ENCODE peak calls at places on chromosomes 6 and 20, in eight cellular contexts. D is bronchial epithelial cell, X is testis, R is neural crest cell, B is fibroblast of pulmonary artery, J is lower lobe of right lung, H is HCT116, Z is foreskin fibroblast. I is an unnamed sample.

GRCh38 chr6:151808331-151809241 is 1.1 kb downstream of the ESR1 start:
- DNase-seq in R (no peak), D (no peak), Z (no peak), J (no peak), H (no peak), X (no peak), B (peak), I (no peak)

GRCh38 chr6:13717787-13718458 is 6.3 kb upstream of the RANBP9 start:
- DNase-seq in J (no peak), X (no peak), Z (no peak), D (no peak), R (no peak), B (no peak), H (no peak), I (no peak)

GRCh38 chr6:64811145-64811544 is 895.9 kb downstream of the EYS start:
- DNase-seq in H (no peak), R (no peak), B (peak), Z (no peak), D (no peak), J (no peak), X (no peak), I (no peak)

GRCh38 chr6:41059569-41059968 is 6.6 kb downstream of the APOBEC2 start:
- DNase-seq in H (no peak), D (peak), R (no peak), J (no peak), X (no peak), B (no peak), Z (peak), I (no peak)

GRCh38 chr6:31781244-31782125 is 4.4 kb upstream of the VWA7 start:
- DNase-seq in D (no peak), X (no peak), J (no peak), H (no peak), Z (no peak), R (no peak), B (no peak), I (no peak)

GRCh38 chr6:98470821-98471220 is 363.6 kb upstream of the POU3F2 start:
- DNase-seq in B (no peak), H (no peak), J (no peak), D (no peak), Z (no peak), R (no peak), X (no peak), I (no peak)

GRCh38 chr6:83514877-83515466 is 2.6 kb downstream of the PRSS35 start:
- DNase-seq in Z (peak), J (no peak), B (peak), H (peak), D (peak), X (peak), R (peak), I (no peak)

GRCh38 chr6:151374024-151374423 is 17.3 kb downstream of the ZBTB2 start:
- DNase-seq in Z (no peak), X (no peak), H (no peak), D (no peak), J (no peak), R (peak), B (peak), I (no peak)

GRCh38 chr20:17849901-17850673 is 118.5 kb downstream of the SNX5 start:
- DNase-seq in X (peak), Z (peak), D (peak), J (peak), R (no peak), B (peak), H (peak), I (no peak)

GRCh38 chr20:7516631-7517051 is 423.6 kb downstream of the HAO1 start:
- DNase-seq in Z (peak), J (no peak), X (no peak), R (no peak), B (no peak), D (no peak), H (no peak), I (no peak)

GRCh38 chr6:81638366-81638765 is 114.1 kb downstream of the TENT5A start:
- DNase-seq in B (no peak), Z (no peak), R (no peak), D (no peak), J (no peak), H (no peak), X (no peak), I (no peak)

GRCh38 chr6:119865466-119866350 is 516.1 kb upstream of the MAN1A1 start:
- DNase-seq in H (no peak), R (no peak), Z (no peak), B (no peak), J (no peak), D (peak), X (no peak), I (no peak)

GRCh38 chr6:31586596-31586995 is 519 bp downstream of the LST1 start:
- DNase-seq in R (no peak), J (no peak), X (no peak), D (no peak), H (no peak), B (no peak), Z (no peak), I (no peak)

GRCh38 chr6:42821846-42822245 is 40.0 kb downstream of the BICRAL start:
- DNase-seq in X (no peak), R (no peak), B (no peak), Z (no peak), H (no peak), D (peak), J (no peak), I (no peak)

GRCh38 chr6:42818878-42819277 is 37.0 kb downstream of the BICRAL start:
- DNase-seq in J (no peak), B (no peak), D (no peak), H (no peak), X (no peak), Z (no peak), R (no peak), I (no peak)

GRCh38 chr6:42821341-42821668 is 39.5 kb downstream of the BICRAL start:
- DNase-seq in R (no peak), B (no peak), H (no peak), J (no peak), D (no peak), X (no peak), Z (no peak), I (no peak)

GRCh38 chr6:42820509-42821340 is 38.9 kb downstream of the BICRAL start:
- DNase-seq in J (no peak), H (no peak), R (no peak), Z (no peak), B (no peak), D (no peak), X (peak), I (no peak)

DNA sequence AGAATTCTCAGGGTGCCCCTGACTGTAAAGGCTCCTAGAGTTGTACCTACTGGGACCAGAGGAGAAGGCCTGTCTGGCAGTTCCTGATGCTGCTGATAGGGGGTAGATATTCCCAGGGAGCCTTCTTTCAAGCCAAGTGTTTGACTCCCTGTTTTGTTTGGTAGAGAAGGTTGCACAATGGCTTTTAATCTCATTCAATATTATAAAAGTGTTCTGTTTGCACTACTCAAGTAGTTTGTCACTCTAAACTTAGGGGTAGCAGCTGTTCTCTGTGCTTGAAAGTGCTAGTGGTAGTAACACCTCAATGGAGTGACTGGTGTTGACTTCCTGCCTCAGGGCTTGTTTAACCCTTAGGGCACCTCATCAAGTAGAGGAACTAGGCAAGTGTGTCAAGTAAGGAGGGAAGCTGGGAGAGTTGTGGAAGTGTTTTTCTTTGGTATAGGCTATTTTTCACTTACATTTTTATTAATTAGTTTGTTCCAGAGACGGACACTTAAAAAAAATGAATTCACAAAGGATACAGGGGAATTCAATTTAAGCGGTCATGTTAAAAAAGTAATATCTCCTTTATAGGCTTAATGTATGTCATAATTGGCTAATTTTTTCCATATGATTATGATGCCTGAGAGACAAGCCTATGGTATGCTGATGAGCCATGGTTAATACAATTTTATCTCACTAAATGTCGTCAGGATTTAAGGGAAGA is 38.1 kb downstream of the BICRAL start:
- DNase-seq in H (no peak), R (no peak), X (no peak), B (peak), D (peak), Z (no peak), J (no peak), I (no peak)
- TF ChIP-seq CTCF in H (no peak), R (peak), X (no peak), B (peak), D (peak), Z (peak), J (peak), I (no peak)

GRCh38 chr6:47079638-47080037 is 37.5 kb upstream of the ADGRF1 start:
- DNase-seq in X (no peak), R (no peak), B (no peak), D (no peak), J (no peak), Z (no peak), H (no peak), I (no peak)
- TF ChIP-seq CTCF in X (no peak), R (peak), B (peak), D (peak), J (no peak), Z (no peak), H (peak), I (no peak)

GRCh38 chr20:21026951-21027350 is 79.2 kb downstream of the LINC00237 start:
- DNase-seq in B (no peak), J (no peak), D (no peak), H (no peak), R (no peak), Z (no peak), X (no peak), I (no peak)

GRCh38 chr20:21028436-21028835 is 77.7 kb downstream of the LINC00237 start:
- DNase-seq in D (no peak), J (no peak), B (no peak), R (no peak), H (no peak), X (no peak), Z (no peak), I (no peak)

GRCh38 chr20:21029356-21029755 is 76.8 kb downstream of the LINC00237 start:
- DNase-seq in J (no peak), Z (no peak), R (no peak), D (no peak), X (no peak), B (no peak), H (no peak), I (no peak)

GRCh38 chr20:21028921-21029320 is 77.2 kb downstream of the LINC00237 start:
- DNase-seq in Z (no peak), R (no peak), X (no peak), J (no peak), D (no peak), B (no peak), H (no peak), I (no peak)

GRCh38 chr20:21027569-21027968 is 78.6 kb downstream of the LINC00237 start:
- DNase-seq in H (peak), J (no peak), R (peak), B (no peak), Z (no peak), D (no peak), X (no peak), I (no peak)
- TF ChIP-seq CTCF in H (no peak), J (no peak), R (peak), B (no peak), Z (no peak), D (no peak), X (no peak), I (no peak)

DNA sequence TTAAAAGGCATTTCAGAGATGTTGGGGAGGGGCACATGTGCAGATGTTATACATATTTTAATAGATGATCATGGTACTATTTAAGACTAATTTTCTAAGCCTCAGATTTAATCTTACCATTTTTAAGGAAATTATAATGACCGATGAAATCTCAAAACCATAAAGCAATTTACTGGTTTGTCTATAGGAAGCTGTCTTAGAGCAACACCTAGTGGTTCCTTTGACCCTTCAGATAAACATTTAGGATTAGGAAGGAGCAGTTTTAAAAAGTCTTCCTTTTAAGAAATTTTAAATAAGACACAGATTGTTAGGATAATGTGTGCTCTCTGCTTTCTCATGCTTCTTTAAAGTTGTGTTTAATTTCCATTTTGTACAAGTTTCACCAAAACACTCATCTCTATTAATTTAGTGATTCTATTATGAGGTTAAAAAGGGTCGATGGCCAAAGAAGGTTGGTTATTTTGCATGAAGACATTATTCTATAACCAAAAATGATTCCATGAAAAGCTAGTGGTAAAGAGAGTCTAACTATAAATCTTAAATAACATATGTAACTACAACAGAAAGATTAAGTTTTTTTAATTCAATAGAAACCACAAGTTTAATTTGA is 376.4 kb downstream of the HACE1 start:
- DNase-seq in B (peak), Z (no peak), D (peak), X (no peak), J (no peak), R (no peak), H (peak), I (no peak)
- TF ChIP-seq CTCF in B (peak), Z (no peak), D (no peak), X (no peak), J (peak), R (peak), H (peak), I (no peak)

DNA sequence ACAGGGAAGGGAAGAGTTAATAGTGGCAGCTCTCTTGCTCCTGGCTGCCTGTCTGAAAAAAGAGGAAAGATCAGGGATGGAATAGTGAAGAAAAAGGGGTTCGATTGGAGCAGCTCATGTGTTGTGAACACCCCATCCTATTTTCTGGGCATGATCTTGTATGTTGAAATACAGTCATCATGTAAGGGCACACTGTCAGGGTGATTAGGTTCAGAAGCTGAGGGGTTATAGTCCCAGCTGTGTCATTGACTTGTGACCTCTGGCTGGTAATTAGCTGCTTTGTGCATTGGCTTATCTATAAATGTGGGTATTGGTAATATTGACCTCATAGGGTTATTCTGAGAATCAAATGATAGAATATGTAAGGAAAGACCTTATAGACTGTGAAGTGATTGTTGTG is 30.1 kb downstream of the PHF20 start:
- DNase-seq in B (no peak), Z (no peak), D (no peak), X (no peak), R (no peak), J (no peak), H (no peak), I (no peak)
- TF ChIP-seq CTCF in B (no peak), Z (no peak), D (no peak), X (no peak), R (no peak), J (no peak), H (no peak), I (no peak)

GRCh38 chr6:166512567-166512966 is 73.9 kb downstream of the RAMACL start:
- DNase-seq in D (no peak), B (no peak), Z (no peak), H (peak), X (no peak), R (no peak), J (no peak), I (no peak)

GRCh38 chr6:166515072-166515810 is 71.2 kb downstream of the RAMACL start:
- DNase-seq in B (peak), Z (peak), R (no peak), H (peak), D (peak), J (no peak), X (no peak), I (no peak)

GRCh38 chr6:166516256-166516655 is 70.2 kb downstream of the RAMACL start:
- DNase-seq in R (no peak), Z (no peak), B (peak), H (no peak), D (no peak), X (no peak), J (no peak), I (no peak)

GRCh38 chr6:166511316-166511715 is 75.2 kb downstream of the RAMACL start:
- DNase-seq in R (no peak), D (no peak), X (no peak), H (no peak), B (no peak), J (no peak), Z (no peak), I (no peak)

DNA sequence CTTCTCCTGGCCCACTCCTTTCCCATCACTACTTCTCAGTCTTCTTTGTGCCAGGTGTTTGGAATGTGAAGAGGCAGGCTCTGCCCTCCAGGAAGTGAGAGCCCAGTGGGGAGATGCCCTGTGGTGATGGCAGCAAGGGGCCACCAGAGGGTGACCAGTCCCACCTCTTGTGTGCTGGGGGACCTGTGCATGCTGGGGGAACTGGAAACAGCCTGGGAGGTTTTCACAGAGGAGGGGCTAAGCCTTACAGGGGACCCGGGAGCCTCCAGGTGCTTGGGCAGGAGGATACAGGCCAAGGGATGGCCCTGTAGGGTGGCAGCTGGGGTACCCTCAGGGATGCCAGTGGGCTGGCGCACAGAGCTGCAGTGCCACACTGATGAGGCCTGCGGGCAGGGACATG is 72.3 kb downstream of the RAMACL start:
- DNase-seq in H (no peak), R (no peak), X (no peak), J (no peak), B (no peak), D (no peak), Z (no peak), I (no peak)
- TF ChIP-seq CTCF in H (no peak), R (no peak), X (no peak), J (peak), B (peak), D (no peak), Z (peak), I (no peak)